ENCODE peak calls at places on chromosomes 4 and X, in four cellular contexts. M is HepG2, F is HCT116, O is GM12878. U is an unnamed sample.

GRCh38 chr4:54363037-54363436 is 133.9 kb downstream of the PDGFRA start:
- DNase-seq in M (no peak), F (no peak), O (no peak), U (no peak)

GRCh38 chr4:5045099-5045498 is 6.2 kb upstream of the STK32B start:
- DNase-seq in M (no peak), F (no peak), O (no peak), U (no peak)

GRCh38 chr4:86582453-86582852 is 11.7 kb upstream of the PTPN13 start:
- DNase-seq in M (no peak), F (no peak), O (no peak), U (no peak)

GRCh38 chr4:168440442-168441264 is 39.6 kb downstream of the DDX60L start:
- DNase-seq in M (no peak), F (peak), O (peak), U (no peak)

GRCh38 chr4:181821039-181822004 is 421.9 kb upstream of the TENM3 start:
- DNase-seq in M (no peak), F (no peak), O (no peak), U (no peak)

GRCh38 chr4:128191115-128191897 is 96.3 kb downstream of the PGRMC2 start:
- DNase-seq in M (peak), F (peak), O (peak), U (peak)

GRCh38 chr4:47662975-47663374 is 174.9 kb downstream of the CORIN start:
- DNase-seq in M (peak), F (peak), O (no peak), U (no peak)

GRCh38 chrX:23554304-23554703 is 113.0 kb upstream of the PRDX4 start:
- DNase-seq in M (peak), F (peak), O (no peak), U (no peak)

GRCh38 chrX:139882299-139882698 is 50.6 kb downstream of the ATP11C start:
- DNase-seq in M (no peak), F (no peak), O (no peak), U (no peak)

GRCh38 chr4:76458829-76459228 is 23.8 kb downstream of the SHROOM3 start:
- DNase-seq in M (no peak), F (no peak), O (no peak), U (no peak)

GRCh38 chrX:154541896-154542722 is 4.5 kb downstream of the G6PD start:
- DNase-seq in M (peak), F (peak), O (no peak), U (no peak)

GRCh38 chrX:2184089-2184488 is 316.7 kb downstream of the DHRSX start:
- DNase-seq in M (no peak), F (no peak), O (no peak), U (no peak)
- TF ChIP-seq EZH2 in M (no peak), F (no peak), O (no peak), U (no peak)

DNA sequence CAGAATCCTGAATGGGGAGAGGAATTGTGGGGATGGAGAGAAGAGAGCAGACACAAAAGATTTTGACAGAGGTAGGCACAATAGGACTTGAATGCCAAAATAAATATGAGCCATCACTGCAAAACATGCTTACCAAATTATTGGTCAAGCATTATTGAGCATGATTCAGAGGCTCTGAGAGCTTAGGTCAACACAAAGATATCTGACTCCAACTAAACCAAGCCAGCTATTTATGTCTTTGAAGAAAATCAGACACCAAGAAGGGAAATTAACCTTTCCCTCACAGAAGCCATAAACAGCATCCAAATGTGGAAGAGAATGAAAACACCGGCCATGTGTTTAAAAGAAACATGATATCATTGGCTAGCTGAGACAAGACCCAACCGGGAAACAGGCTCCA is 323.2 kb downstream of the RAB28 start:
- DNase-seq in M (no peak), F (no peak), O (no peak), U (no peak)
- TF ChIP-seq SP1 in M (no peak), F (no peak), O (no peak), U (no peak)

GRCh38 chrX:627995-628394 is 2.6 kb upstream of the SHOX start:
- DNase-seq in M (no peak), F (no peak), O (no peak), U (no peak)

GRCh38 chrX:630007-630921 is at the start of gene SHOX:
- DNase-seq in M (no peak), F (no peak), O (no peak), U (no peak)

GRCh38 chrX:630922-631496 is 418 bp downstream of the SHOX start:
- DNase-seq in M (no peak), F (no peak), O (no peak), U (peak)

GRCh38 chrX:627510-627964 is 3.1 kb upstream of the SHOX start:
- DNase-seq in M (no peak), F (no peak), O (no peak), U (peak)

GRCh38 chrX:629230-630006 is 1.2 kb upstream of the SHOX start:
- DNase-seq in M (no peak), F (no peak), O (no peak), U (no peak)
- TF ChIP-seq EZH2 in M (no peak), F (no peak), O (no peak), U (no peak)

GRCh38 chrX:115535844-115536243 is 25.1 kb upstream of the PLS3 start:
- DNase-seq in M (no peak), F (no peak), O (no peak), U (no peak)
- TF ChIP-seq SP1 in M (no peak), F (no peak), O (no peak), U (no peak)

GRCh38 chr4:13539047-13539720 is 5.1 kb downstream of the NKX3-2 start:
- DNase-seq in M (no peak), F (no peak), O (no peak), U (no peak)

GRCh38 chr4:13539721-13540445 is 4.4 kb downstream of the NKX3-2 start:
- DNase-seq in M (no peak), F (no peak), O (no peak), U (no peak)

GRCh38 chr4:13541176-13541604 is 3.1 kb downstream of the NKX3-2 start:
- DNase-seq in M (no peak), F (no peak), O (no peak), U (no peak)

GRCh38 chr4:13541720-13542576 is 2.4 kb downstream of the NKX3-2 start:
- DNase-seq in M (no peak), F (no peak), O (no peak), U (peak)

GRCh38 chr4:13540446-13541175 is 3.7 kb downstream of the NKX3-2 start:
- DNase-seq in M (no peak), F (no peak), O (no peak), U (no peak)
- TF ChIP-seq EZH2 in M (no peak), F (no peak), O (no peak), U (peak)

DNA sequence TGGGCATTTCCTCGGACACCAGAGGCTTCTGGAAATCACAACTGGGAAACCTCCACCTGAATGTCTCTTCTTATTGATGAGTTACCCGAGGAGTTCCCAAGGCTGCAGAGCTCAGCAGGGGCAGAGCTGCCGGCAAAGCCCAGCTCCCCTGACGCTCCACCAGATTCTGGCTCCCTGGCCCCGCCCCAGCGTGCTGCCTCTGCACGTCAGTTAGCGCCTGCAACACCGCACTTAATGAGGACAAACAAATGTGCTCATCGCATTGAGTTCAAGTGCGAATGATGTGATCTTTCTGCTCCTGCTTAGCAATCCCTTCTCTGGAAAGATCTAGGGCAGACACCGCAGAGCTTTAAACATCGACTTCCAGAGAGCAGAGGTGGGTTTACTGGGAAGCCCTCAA is 55.5 kb upstream of the FBXW7 start:
- DNase-seq in M (no peak), F (no peak), O (no peak), U (peak)
- TF ChIP-seq SP1 in M (no peak), F (no peak), O (no peak), U (no peak)

GRCh38 chr4:52032005-52032404 is 6.1 kb downstream of the SGCB start:
- DNase-seq in M (no peak), F (no peak), O (no peak), U (no peak)
- TF ChIP-seq EZH2 in M (no peak), F (no peak), O (no peak), U (no peak)